ENCODE peak calls at places on chromosome 20, in seven cellular contexts. A is lung, C is psoas muscle, D is GM13976, P is lower leg skin, T is astrocyte of the spinal cord, I is activated B cell treated with CpG ODN at 0.5 μM for 24 hours. Q is an unnamed sample.

GRCh38 chr20:44448753-44449546 is 26.7 kb upstream of the TTPAL start:
- DNase-seq in A (no peak), C (no peak), D (peak), P (no peak), T (no peak), I (no peak), Q (peak)

GRCh38 chr20:10654630-10655029 is 19.2 kb downstream of the JAG1 start:
- DNase-seq in A (no peak), C (no peak), D (peak), P (no peak), T (no peak), I (no peak), Q (peak)

GRCh38 chr20:59050437-59050836 is 7.9 kb upstream of the PRELID3B start:
- DNase-seq in A (no peak), C (no peak), D (no peak), P (no peak), T (no peak), I (no peak), Q (no peak)

GRCh38 chr20:62832951-62833391 is 16.1 kb downstream of the COL9A3 start:
- DNase-seq in A (no peak), C (no peak), D (no peak), P (no peak), T (no peak), I (no peak), Q (no peak)

GRCh38 chr20:1050440-1050839 is 48.3 kb upstream of the RSPO4 start:
- DNase-seq in A (no peak), C (no peak), D (no peak), P (no peak), T (no peak), I (no peak), Q (no peak)

GRCh38 chr20:24731312-24731711 is 217.8 kb upstream of the CST7 start:
- DNase-seq in A (peak), C (no peak), D (no peak), P (peak), T (no peak), I (no peak), Q (no peak)

GRCh38 chr20:728022-728944 is 40.0 kb downstream of the SLC52A3 start:
- DNase-seq in A (no peak), C (peak), D (peak), P (no peak), T (peak), I (peak), Q (peak)

GRCh38 chr20:6744805-6745204 is 22.7 kb upstream of the BMP2 start:
- DNase-seq in A (no peak), C (no peak), D (no peak), P (no peak), T (no peak), I (no peak), Q (no peak)

GRCh38 chr20:38275815-38276550 is 15.4 kb upstream of the KIAA1755 start:
- DNase-seq in A (no peak), C (no peak), D (no peak), P (peak), T (peak), I (no peak), Q (peak)

GRCh38 chr20:19888269-19888669 is 128.9 kb upstream of the NAA20 start:
- DNase-seq in A (no peak), C (no peak), D (no peak), P (peak), T (no peak), I (no peak), Q (no peak)

GRCh38 chr20:59316911-59317310 is 16.5 kb downstream of the EDN3 start:
- DNase-seq in A (no peak), C (no peak), D (no peak), P (no peak), T (no peak), I (no peak), Q (no peak)

GRCh38 chr20:43988451-43988850 is 73.8 kb downstream of the TOX2 start:
- DNase-seq in A (no peak), C (no peak), D (no peak), P (no peak), T (no peak), I (no peak), Q (no peak)

GRCh38 chr20:61044499-61044898 is 207.6 kb upstream of the CDH4 start:
- DNase-seq in A (no peak), C (no peak), D (no peak), P (peak), T (no peak), I (no peak), Q (no peak)

GRCh38 chr20:19407731-19408130 is 195.3 kb downstream of the SLC24A3 start:
- DNase-seq in A (no peak), C (no peak), D (no peak), P (no peak), T (no peak), I (no peak), Q (no peak)

GRCh38 chr20:22816016-22816415 is 219.1 kb upstream of the SSTR4 start:
- DNase-seq in A (no peak), C (no peak), D (no peak), P (no peak), T (no peak), I (no peak), Q (no peak)

GRCh38 chr20:10064611-10065010 is 29.8 kb downstream of the ANKEF1 start:
- DNase-seq in A (no peak), C (no peak), D (no peak), P (no peak), T (peak), I (no peak), Q (no peak)

GRCh38 chr20:51934301-51935002 is 132.1 kb upstream of the SALL4 start:
- DNase-seq in A (no peak), C (no peak), D (no peak), P (no peak), T (no peak), I (no peak), Q (no peak)

GRCh38 chr20:50788868-50789125 is 6.1 kb upstream of the BCAS4 start:
- DNase-seq in A (no peak), C (no peak), D (no peak), P (no peak), T (no peak), I (no peak), Q (no peak)

GRCh38 chr20:2349801-2350200 is 30.9 kb upstream of the TGM6 start:
- DNase-seq in A (no peak), C (no peak), D (no peak), P (peak), T (no peak), I (no peak), Q (no peak)

GRCh38 chr20:21450572-21450971 is 53.2 kb upstream of the NKX2-4 start:
- DNase-seq in A (no peak), C (no peak), D (no peak), P (no peak), T (no peak), I (no peak), Q (no peak)

GRCh38 chr20:62887147-62887859 is 25.7 kb upstream of the TCFL5 start:
- DNase-seq in A (no peak), C (peak), D (no peak), P (no peak), T (peak), I (no peak), Q (no peak)

GRCh38 chr20:62822788-62823651 is 6.2 kb downstream of the COL9A3 start:
- DNase-seq in A (no peak), C (no peak), D (peak), P (no peak), T (no peak), I (no peak), Q (peak)

GRCh38 chr20:13331536-13331935 is 110.5 kb downstream of the ISM1 start:
- DNase-seq in A (no peak), C (no peak), D (no peak), P (no peak), T (peak), I (no peak), Q (no peak)

GRCh38 chr20:43840382-43841070 is 74.1 kb upstream of the TOX2 start:
- DNase-seq in A (no peak), C (no peak), D (peak), P (peak), T (no peak), I (no peak), Q (peak)

GRCh38 chr20:55472704-55473103 is 532.6 kb downstream of the CBLN4 start:
- DNase-seq in A (no peak), C (no peak), D (no peak), P (no peak), T (no peak), I (no peak), Q (no peak)

GRCh38 chr20:10639051-10639761 is 34.6 kb downstream of the JAG1 start:
- DNase-seq in A (no peak), C (no peak), D (no peak), P (peak), T (no peak), I (no peak), Q (no peak)

GRCh38 chr20:17931513-17931912 is 37.1 kb downstream of the SNX5 start:
- DNase-seq in A (no peak), C (no peak), D (no peak), P (no peak), T (no peak), I (no peak), Q (no peak)

GRCh38 chr20:44006578-44006977 is 91.9 kb downstream of the TOX2 start:
- DNase-seq in A (no peak), C (no peak), D (no peak), P (peak), T (no peak), I (no peak), Q (no peak)

GRCh38 chr20:16711859-16712258 is 18.0 kb upstream of the SNRPB2 start:
- DNase-seq in A (no peak), C (no peak), D (no peak), P (no peak), T (no peak), I (no peak), Q (no peak)

GRCh38 chr20:15200139-15200538 is 862.7 kb upstream of the FLRT3 start:
- DNase-seq in A (no peak), C (no peak), D (peak), P (no peak), T (no peak), I (no peak), Q (no peak)

GRCh38 chr20:33311989-33312388 is 29.0 kb downstream of the BPIFB1 start:
- DNase-seq in A (no peak), C (no peak), D (no peak), P (no peak), T (no peak), I (no peak), Q (no peak)

GRCh38 chr20:58219342-58219700 is 9.1 kb downstream of the ANKRD60 start:
- DNase-seq in A (no peak), C (no peak), D (no peak), P (no peak), T (peak), I (no peak), Q (peak)

DNA sequence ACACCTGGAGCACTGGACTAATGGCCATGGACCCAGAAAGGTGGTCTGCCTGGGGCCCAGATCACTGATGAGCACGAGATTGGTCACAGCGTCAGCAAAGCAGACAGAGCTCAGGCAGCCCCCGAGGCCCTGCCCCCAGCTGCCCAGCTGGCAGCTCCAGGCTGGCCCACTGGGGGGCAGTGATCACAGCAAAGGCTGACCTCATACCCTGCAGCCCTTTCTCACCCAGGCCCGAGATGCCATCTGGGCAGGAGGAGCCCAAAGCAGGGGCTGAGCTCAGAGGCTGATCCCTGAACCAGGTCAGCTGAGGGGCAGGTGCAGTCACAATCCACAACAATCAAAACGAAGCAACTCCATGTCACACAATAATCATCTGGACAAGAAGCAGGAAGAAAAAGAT is 4.1 kb downstream of the MAP1LC3A start:
- DNase-seq in A (no peak), C (no peak), D (no peak), P (no peak), T (no peak), I (no peak), Q (peak)
- TF ChIP-seq CTCF in A (no peak), C (peak), D (no peak), P (no peak), T (peak), I (no peak), Q (peak)

GRCh38 chr20:31859266-31859997 is 10.9 kb downstream of the DUSP15 start:
- DNase-seq in A (no peak), C (no peak), D (no peak), P (no peak), T (no peak), I (no peak), Q (no peak)

GRCh38 chr20:31861346-31862156 is 8.8 kb downstream of the DUSP15 start:
- DNase-seq in A (peak), C (peak), D (peak), P (peak), T (no peak), I (peak), Q (peak)

GRCh38 chr20:31862157-31862470 is 8.2 kb downstream of the DUSP15 start:
- DNase-seq in A (no peak), C (no peak), D (no peak), P (peak), T (no peak), I (no peak), Q (no peak)

GRCh38 chr20:31859998-31860380 is 10.3 kb downstream of the DUSP15 start:
- DNase-seq in A (no peak), C (no peak), D (no peak), P (peak), T (no peak), I (no peak), Q (no peak)

DNA sequence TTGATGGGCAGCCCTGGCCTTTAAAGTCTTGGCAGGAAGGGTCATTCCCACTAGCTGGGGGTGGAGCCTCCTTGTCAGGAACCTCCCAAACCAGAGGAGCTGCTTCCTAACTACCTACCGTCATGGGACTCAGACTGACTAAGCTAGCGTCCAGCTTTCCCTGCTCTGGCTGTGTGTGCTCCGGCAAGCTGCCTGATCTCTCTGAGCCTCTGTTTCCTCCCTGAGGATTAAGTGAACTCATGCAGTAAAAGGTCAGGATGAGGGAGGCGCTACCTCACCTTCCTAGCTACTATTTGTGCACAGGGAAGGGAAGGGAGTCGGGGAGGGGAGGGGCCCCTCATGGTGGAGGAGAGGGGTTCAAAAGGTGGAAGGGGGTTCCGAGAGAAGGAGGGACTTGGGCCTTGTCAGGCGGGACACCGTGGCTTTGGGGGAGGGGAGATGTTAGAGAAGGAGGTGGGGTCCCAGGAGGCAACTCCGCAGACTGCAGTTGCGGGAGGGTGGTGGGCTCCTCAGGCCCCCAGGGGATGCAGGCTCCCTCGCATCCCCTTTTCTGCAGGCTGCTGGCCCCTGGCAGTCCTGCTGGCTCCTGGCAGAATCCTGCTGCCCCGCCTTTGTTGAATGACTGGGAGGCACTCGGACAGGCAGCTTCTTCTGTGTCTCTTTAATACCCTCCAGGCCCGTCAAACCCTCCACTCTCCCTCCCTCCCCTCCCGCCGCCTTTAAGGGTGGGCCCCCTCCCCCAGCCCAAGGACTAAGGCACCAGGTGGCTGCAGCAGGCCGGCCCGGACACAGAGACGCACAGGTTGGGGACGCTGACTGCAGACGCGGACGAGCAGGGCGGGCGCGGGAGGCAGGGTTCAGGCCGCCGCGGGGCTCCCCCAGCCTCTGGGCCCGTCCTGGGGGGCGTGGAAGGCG is 9.6 kb downstream of the DUSP15 start:
- DNase-seq in A (no peak), C (no peak), D (peak), P (peak), T (no peak), I (no peak), Q (peak)
- TF ChIP-seq CTCF in A (no peak), C (no peak), D (no peak), P (no peak), T (no peak), I (no peak), Q (no peak)

DNA sequence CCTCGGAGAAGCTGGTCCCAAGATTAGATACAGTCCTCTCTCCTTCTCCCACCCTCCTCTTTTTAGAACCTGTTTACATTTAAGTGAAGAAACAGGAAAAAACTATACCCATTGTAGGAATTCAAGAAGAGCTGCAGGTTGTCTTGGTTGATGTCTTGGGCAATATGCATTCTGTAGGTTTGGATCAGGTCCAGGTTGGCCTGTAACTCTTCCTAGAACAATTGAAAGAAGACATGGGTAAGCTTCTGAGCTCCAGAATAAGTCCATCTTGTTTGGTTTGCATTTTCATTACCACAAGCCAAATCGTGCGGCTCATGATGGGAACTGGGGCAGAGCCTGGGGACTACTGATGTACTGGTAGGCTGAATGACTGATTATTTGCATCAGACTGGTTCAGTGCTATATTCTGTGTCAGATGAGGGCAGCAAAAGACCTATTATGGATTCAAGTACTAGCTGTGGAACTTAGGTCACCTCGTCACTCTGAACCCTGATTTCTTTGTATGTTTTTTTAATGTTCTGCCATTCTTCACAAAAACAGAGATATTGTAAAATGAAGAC is 20.3 kb upstream of the SLA2 start:
- DNase-seq in A (no peak), C (no peak), D (no peak), P (no peak), T (peak), I (no peak), Q (no peak)
- TF ChIP-seq CTCF in A (no peak), C (no peak), D (no peak), P (no peak), T (no peak), I (no peak), Q (no peak)

GRCh38 chr20:46446851-46447250 is 40.4 kb upstream of the ELMO2 start:
- DNase-seq in A (no peak), C (no peak), D (no peak), P (peak), T (no peak), I (no peak), Q (no peak)
- TF ChIP-seq CTCF in A (no peak), C (no peak), D (no peak), P (no peak), T (no peak), I (no peak), Q (no peak)